ENCODE peak calls at places on chromosomes 1 and 21, in four cellular contexts. O, E, F and L are unnamed samples.

GRCh38 chr1:11888206-11888876 is 29.6 kb upstream of the NPPB start:
- DNase-seq in O (no peak), E (no peak), F (no peak), L (no peak)

GRCh38 chr1:12172042-12172851 is 5.5 kb downstream of the TNFRSF1B start:
- DNase-seq in O (no peak), E (no peak), F (no peak), L (peak)

GRCh38 chr1:10870493-10871096 is 74.1 kb upstream of the CASZ1 start:
- DNase-seq in O (no peak), E (no peak), F (no peak), L (no peak)

GRCh38 chr1:111197598-111198289 is 2.7 kb downstream of the DENND2D start:
- DNase-seq in O (no peak), E (peak), F (no peak), L (no peak)

GRCh38 chr1:8078176-8078671 is 52.1 kb upstream of the ERRFI1 start:
- DNase-seq in O (no peak), E (peak), F (no peak), L (no peak)

GRCh38 chr1:18481190-18481920 is 625 bp downstream of the KLHDC7A start:
- DNase-seq in O (no peak), E (no peak), F (no peak), L (no peak)

GRCh38 chr1:39173119-39173994 is 31.1 kb upstream of the MACF1 start:
- DNase-seq in O (no peak), E (no peak), F (no peak), L (no peak)

GRCh38 chr1:243731974-243732373 is 118.1 kb downstream of the AKT3 start:
- DNase-seq in O (no peak), E (no peak), F (no peak), L (no peak)

GRCh38 chr1:226779536-226779935 is 40.5 kb upstream of the ITPKB start:
- DNase-seq in O (no peak), E (no peak), F (no peak), L (no peak)

GRCh38 chr1:209756608-209757445 is 974 bp downstream of the TRAF3IP3 start:
- DNase-seq in O (no peak), E (no peak), F (no peak), L (no peak)

GRCh38 chr1:108117908-108118902 is 81.9 kb downstream of the SLC25A24 start:
- DNase-seq in O (no peak), E (peak), F (no peak), L (no peak)

GRCh38 chr1:98001764-98002163 is 80.9 kb upstream of the DPYD start:
- DNase-seq in O (no peak), E (peak), F (no peak), L (no peak)

GRCh38 chr1:117860906-117861610 is 68.4 kb downstream of the GDAP2 start:
- DNase-seq in O (no peak), E (peak), F (no peak), L (no peak)

GRCh38 chr1:185998391-185998790 is 264.2 kb downstream of the HMCN1 start:
- DNase-seq in O (no peak), E (no peak), F (no peak), L (no peak)

GRCh38 chr1:115545791-115546733 is 95.7 kb upstream of the VANGL1 start:
- DNase-seq in O (peak), E (peak), F (peak), L (no peak)

GRCh38 chr1:6935379-6936307 is 150.4 kb downstream of the CAMTA1 start:
- DNase-seq in O (no peak), E (no peak), F (no peak), L (no peak)

GRCh38 chr1:30679976-30680305 is 43.4 kb downstream of the MATN1 start:
- DNase-seq in O (no peak), E (no peak), F (no peak), L (no peak)

GRCh38 chr1:157932082-157932481 is 61.4 kb upstream of the KIRREL1 start:
- DNase-seq in O (no peak), E (peak), F (no peak), L (no peak)

GRCh38 chr1:58812926-58813325 is 29.1 kb upstream of the JUN start:
- DNase-seq in O (no peak), E (no peak), F (no peak), L (no peak)

GRCh38 chr1:8516793-8517556 is 199.1 kb downstream of the SLC45A1 start:
- DNase-seq in O (no peak), E (peak), F (no peak), L (no peak)

GRCh38 chr1:236808564-236809130 is 13.6 kb downstream of the MTR start:
- DNase-seq in O (no peak), E (no peak), F (no peak), L (no peak)

GRCh38 chr1:150150511-150151021 is 850 bp downstream of the PLEKHO1 start:
- DNase-seq in O (no peak), E (no peak), F (peak), L (no peak)

GRCh38 chr21:38567577-38568360 is 69.5 kb upstream of the ERG start:
- DNase-seq in O (no peak), E (peak), F (no peak), L (no peak)

GRCh38 chr1:9852410-9853301 is 28.9 kb upstream of the CLSTN1 start:
- DNase-seq in O (peak), E (peak), F (no peak), L (no peak)

GRCh38 chr1:185138146-185138545 is 18.6 kb downstream of the TRMT1L start:
- DNase-seq in O (no peak), E (no peak), F (no peak), L (no peak)

GRCh38 chr1:62325076-62325475 is 5.8 kb upstream of the KANK4 start:
- DNase-seq in O (no peak), E (no peak), F (no peak), L (no peak)

GRCh38 chr1:184186167-184186566 is 134.6 kb downstream of the TSEN15 start:
- DNase-seq in O (no peak), E (no peak), F (no peak), L (no peak)

GRCh38 chr1:40267767-40268187 is 9.7 kb downstream of the ZMPSTE24 start:
- DNase-seq in O (no peak), E (peak), F (no peak), L (no peak)

GRCh38 chr1:91862120-91862519 is 23.8 kb downstream of the TGFBR3 start:
- DNase-seq in O (no peak), E (no peak), F (no peak), L (no peak)

GRCh38 chr1:165737196-165737595 is 31.5 kb downstream of the TMCO1 start:
- DNase-seq in O (no peak), E (peak), F (no peak), L (no peak)

GRCh38 chr1:15747378-15747777 is 5.1 kb downstream of the TMEM82 start:
- DNase-seq in O (no peak), E (no peak), F (no peak), L (no peak)

GRCh38 chr21:42389449-42389835 is 6.4 kb downstream of the TMPRSS3 start:
- DNase-seq in O (no peak), E (no peak), F (peak), L (no peak)